ENCODE peak calls at places on chromosomes 11 and 22, in ten cellular contexts. Q is nephron progenitor cell, Z is psoas muscle, E is lung, V is H9, I is heart left ventricle, T is GM10248, U is body of pancreas, C is GM06990, A is type B pancreatic cell. O is an unnamed sample.

GRCh38 chr11:70506986-70507385 is 108.7 kb downstream of the CTTN start:
- DNase-seq in Q (no peak), Z (no peak), E (no peak), V (no peak), I (peak), T (no peak), U (no peak), C (no peak), A (no peak), O (no peak)

GRCh38 chr11:67493548-67494370 is 10.9 kb downstream of the AIP start:
- DNase-seq in Q (no peak), Z (no peak), E (no peak), V (no peak), I (peak), T (no peak), U (no peak), C (peak), A (no peak), O (no peak)

GRCh38 chr11:130865091-130865771 is 51.0 kb downstream of the SNX19 start:
- DNase-seq in Q (peak), Z (peak), E (no peak), V (peak), I (no peak), T (no peak), U (no peak), C (no peak), A (no peak), O (no peak)

GRCh38 chr11:117017456-117017855 is 80.8 kb downstream of the SIK3 start:
- DNase-seq in Q (no peak), Z (no peak), E (no peak), V (no peak), I (no peak), T (no peak), U (no peak), C (no peak), A (no peak), O (no peak)

GRCh38 chr11:57422669-57423068 is 4.3 kb downstream of the SLC43A3 start:
- DNase-seq in Q (no peak), Z (no peak), E (no peak), V (no peak), I (no peak), T (no peak), U (no peak), C (no peak), A (no peak), O (no peak)

GRCh38 chr11:60831143-60831500 is 10.8 kb upstream of the CCDC86 start:
- DNase-seq in Q (peak), Z (peak), E (peak), V (peak), I (peak), T (peak), U (peak), C (peak), A (peak), O (peak)

GRCh38 chr11:133964946-133965632 is 8.3 kb upstream of the IGSF9B start:
- DNase-seq in Q (no peak), Z (no peak), E (peak), V (no peak), I (peak), T (no peak), U (no peak), C (no peak), A (no peak), O (no peak)

GRCh38 chr22:30371981-30372380 is 15.2 kb downstream of the CCDC157 start:
- DNase-seq in Q (no peak), Z (no peak), E (no peak), V (peak), I (no peak), T (no peak), U (no peak), C (no peak), A (no peak), O (no peak)

GRCh38 chr11:10409207-10409661 is 45.8 kb upstream of the AMPD3 start:
- DNase-seq in Q (no peak), Z (peak), E (no peak), V (peak), I (no peak), T (no peak), U (no peak), C (no peak), A (no peak), O (no peak)

GRCh38 chr11:33089776-33090175 is 50.4 kb downstream of the TCP11L1 start:
- DNase-seq in Q (no peak), Z (no peak), E (no peak), V (no peak), I (no peak), T (no peak), U (no peak), C (no peak), A (no peak), O (no peak)

GRCh38 chr11:62444271-62444833 is 25.5 kb downstream of the SCGB1A1 start:
- DNase-seq in Q (no peak), Z (peak), E (peak), V (peak), I (peak), T (peak), U (peak), C (peak), A (no peak), O (no peak)

GRCh38 chr11:76783901-76784813 is 1.0 kb downstream of the TSKU start:
- DNase-seq in Q (peak), Z (peak), E (no peak), V (peak), I (peak), T (no peak), U (peak), C (no peak), A (peak), O (peak)

GRCh38 chr22:44365832-44366231 is 53.1 kb upstream of the SHISAL1 start:
- DNase-seq in Q (no peak), Z (no peak), E (no peak), V (no peak), I (peak), T (no peak), U (no peak), C (no peak), A (no peak), O (no peak)

GRCh38 chr11:83663446-83663845 is 377.3 kb upstream of the CCDC90B start:
- DNase-seq in Q (no peak), Z (no peak), E (no peak), V (no peak), I (no peak), T (no peak), U (no peak), C (no peak), A (no peak), O (no peak)

GRCh38 chr11:11391796-11392195 is 38.7 kb upstream of the CSNK2A3 start:
- DNase-seq in Q (no peak), Z (peak), E (no peak), V (no peak), I (no peak), T (no peak), U (no peak), C (no peak), A (no peak), O (no peak)

GRCh38 chr11:8839957-8840945 is 70.7 kb upstream of the AKIP1 start:
- DNase-seq in Q (peak), Z (no peak), E (peak), V (peak), I (no peak), T (peak), U (peak), C (no peak), A (no peak), O (peak)

GRCh38 chr22:27885977-27886842 is 32.8 kb downstream of the PITPNB start:
- DNase-seq in Q (peak), Z (no peak), E (peak), V (no peak), I (no peak), T (peak), U (peak), C (no peak), A (no peak), O (peak)

GRCh38 chr22:29306175-29306829 is at the start of gene GAS2L1:
- DNase-seq in Q (peak), Z (peak), E (peak), V (peak), I (peak), T (peak), U (peak), C (no peak), A (peak), O (peak)
- TF ChIP-seq CTCF in Q (peak), Z (peak), E (peak), V (peak), I (peak), T (peak), U (peak), C (peak), A (peak), O (peak)

DNA sequence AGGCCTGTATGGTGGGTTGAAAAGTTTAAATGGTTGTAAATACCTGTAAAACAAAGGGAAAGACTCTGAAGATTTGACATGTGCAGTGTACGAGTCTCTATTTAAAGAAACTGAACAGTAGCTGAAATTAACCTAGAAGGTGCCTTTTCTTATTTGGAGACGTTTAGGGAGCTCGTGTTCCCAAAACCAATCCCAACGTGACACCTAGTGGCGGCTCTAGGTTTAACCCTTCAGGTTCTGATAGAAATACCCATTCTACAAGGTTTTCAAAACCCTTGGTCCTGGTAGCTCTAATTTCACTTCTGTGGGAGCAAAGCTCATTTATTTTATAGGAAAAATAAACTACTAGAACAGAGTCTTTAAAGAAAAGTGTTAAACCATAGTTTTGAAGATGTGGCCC is 258.3 kb downstream of the LRRC4C start:
- DNase-seq in Q (peak), Z (no peak), E (peak), V (peak), I (no peak), T (no peak), U (no peak), C (no peak), A (no peak), O (peak)
- TF ChIP-seq CTCF in Q (peak), Z (no peak), E (no peak), V (peak), I (peak), T (peak), U (no peak), C (peak), A (peak), O (peak)

DNA sequence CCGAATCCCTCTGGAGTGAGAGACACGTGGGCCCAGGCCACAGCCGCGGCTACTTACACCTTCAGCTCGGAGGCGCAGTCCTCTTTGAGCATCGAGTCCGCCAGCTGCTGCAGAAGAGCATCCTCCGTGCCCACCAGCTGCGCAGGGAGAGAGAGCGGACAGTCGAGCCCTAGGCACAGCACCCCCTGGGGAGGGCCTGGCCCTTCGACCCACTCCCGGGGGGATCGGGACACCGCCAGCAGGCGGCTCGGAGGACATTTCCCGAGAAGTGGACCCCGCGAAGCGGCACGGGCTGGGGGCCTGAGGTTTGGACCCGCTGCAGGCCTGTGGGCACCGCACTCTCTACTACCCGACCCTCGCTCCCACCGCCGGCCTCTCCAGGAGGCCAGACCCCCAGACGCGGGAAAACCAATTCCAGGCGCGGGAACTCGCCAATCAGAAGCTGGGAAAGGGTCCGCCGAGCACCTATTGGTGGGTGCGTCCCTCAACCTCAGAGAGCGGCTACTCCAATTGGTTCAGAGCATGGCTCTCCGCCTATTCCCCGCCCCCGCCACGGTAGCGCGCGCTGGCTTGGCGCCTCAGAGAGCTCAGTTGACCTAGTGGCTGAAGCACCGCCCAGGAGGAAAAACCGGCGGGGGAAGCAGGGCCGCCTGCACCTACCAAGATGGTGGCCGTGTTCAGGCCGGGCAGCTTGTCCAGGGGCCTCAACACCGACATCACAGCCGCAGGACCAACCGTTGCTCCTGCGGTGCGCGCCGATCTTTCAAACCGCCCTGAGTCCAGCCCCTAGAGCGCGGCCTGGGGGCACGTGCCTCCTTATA is at the start of gene CENPM:
- DNase-seq in Q (peak), Z (peak), E (peak), V (peak), I (peak), T (peak), U (peak), C (peak), A (peak), O (peak)
- TF ChIP-seq CTCF in Q (no peak), Z (no peak), E (no peak), V (peak), I (peak), T (no peak), U (peak), C (peak), A (peak), O (peak)

GRCh38 chr22:19115628-19116027 is 6.6 kb downstream of the DGCR2 start:
- DNase-seq in Q (no peak), Z (no peak), E (no peak), V (no peak), I (no peak), T (no peak), U (no peak), C (no peak), A (no peak), O (no peak)
- TF ChIP-seq CTCF in Q (no peak), Z (no peak), E (no peak), V (no peak), I (no peak), T (peak), U (no peak), C (peak), A (no peak), O (no peak)

GRCh38 chr11:113016905-113017304 is 55.7 kb downstream of the NCAM1 start:
- DNase-seq in Q (no peak), Z (no peak), E (no peak), V (no peak), I (no peak), T (no peak), U (no peak), C (no peak), A (no peak), O (no peak)

GRCh38 chr11:113014262-113014661 is 53.0 kb downstream of the NCAM1 start:
- DNase-seq in Q (peak), Z (no peak), E (no peak), V (no peak), I (no peak), T (no peak), U (no peak), C (no peak), A (no peak), O (no peak)

GRCh38 chr11:113018913-113019312 is 57.7 kb downstream of the NCAM1 start:
- DNase-seq in Q (no peak), Z (no peak), E (no peak), V (no peak), I (no peak), T (no peak), U (no peak), C (no peak), A (no peak), O (no peak)

DNA sequence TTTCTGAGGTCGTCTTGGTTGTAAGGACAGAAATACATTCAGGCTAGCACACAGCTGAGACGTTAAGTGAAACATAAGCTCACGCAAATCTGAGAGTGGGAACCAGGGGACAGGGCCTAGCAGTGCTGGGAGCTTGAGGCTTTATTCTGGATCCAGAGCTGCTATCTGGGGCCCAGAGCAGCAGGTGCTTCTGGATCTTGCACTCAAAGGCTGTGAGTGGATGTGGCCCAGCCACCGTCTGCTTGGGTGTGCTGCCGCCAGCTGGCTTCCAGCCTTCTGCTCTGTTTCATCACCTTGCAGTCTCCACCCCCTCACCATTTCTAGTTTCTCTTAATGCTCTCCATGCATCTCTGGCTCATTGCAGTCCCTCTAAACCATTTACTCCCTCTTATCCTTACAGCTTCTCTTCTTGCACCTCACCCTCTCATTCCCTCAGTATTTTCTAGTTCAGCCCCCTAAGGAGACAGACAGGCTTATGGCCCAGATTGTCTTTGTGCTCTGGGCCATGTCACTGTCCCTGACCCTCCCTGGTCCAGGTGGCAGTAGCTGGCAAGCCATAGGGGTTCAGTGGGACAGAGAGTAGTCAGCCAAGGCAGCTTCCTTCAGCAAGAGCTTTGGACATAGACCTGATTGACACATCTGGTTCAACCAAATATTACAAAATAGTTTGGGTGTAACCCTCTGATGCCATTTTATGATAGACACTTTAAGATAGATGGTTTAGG is 53.7 kb downstream of the NCAM1 start:
- DNase-seq in Q (peak), Z (peak), E (no peak), V (no peak), I (peak), T (no peak), U (peak), C (no peak), A (no peak), O (no peak)
- TF ChIP-seq CTCF in Q (no peak), Z (no peak), E (no peak), V (no peak), I (peak), T (no peak), U (no peak), C (no peak), A (no peak), O (no peak)

O was measured in neural crest cell.